ENCODE peak calls at places on chromosomes 12 and 14, in five cellular contexts. One of them, this sample, is unnamed.

GRCh38 chr14:73807439-73807838 is 44.2 kb upstream of the PTGR2 start:
- DNase-seq in stimulated activated CD8-positive, alpha-beta memory T cell treated with anti-CD3 and anti-CD28 coated beads, Interleukin-15, amount 100 ng/mL, for 24 hours: no peak
- DNase-seq in uterus: no peak
- DNase-seq in osteocyte: no peak
- DNase-seq in H7: no peak
- DNase-seq in this sample: no peak

GRCh38 chr12:12803186-12803585 is 10.0 kb upstream of the DDX47 start:
- DNase-seq in stimulated activated CD8-positive, alpha-beta memory T cell treated with anti-CD3 and anti-CD28 coated beads, Interleukin-15, amount 100 ng/mL, for 24 hours: no peak
- DNase-seq in uterus: peak
- DNase-seq in osteocyte: no peak
- DNase-seq in H7: no peak
- DNase-seq in this sample: peak

GRCh38 chr12:125403145-125403789 is 338.0 kb downstream of the AACS start:
- DNase-seq in stimulated activated CD8-positive, alpha-beta memory T cell treated with anti-CD3 and anti-CD28 coated beads, Interleukin-15, amount 100 ng/mL, for 24 hours: no peak
- DNase-seq in uterus: no peak
- DNase-seq in osteocyte: no peak
- DNase-seq in H7: peak
- DNase-seq in this sample: no peak

GRCh38 chr12:109432842-109433304 is 44.2 kb downstream of the KCTD10 start:
- DNase-seq in stimulated activated CD8-positive, alpha-beta memory T cell treated with anti-CD3 and anti-CD28 coated beads, Interleukin-15, amount 100 ng/mL, for 24 hours: peak
- DNase-seq in uterus: peak
- DNase-seq in osteocyte: peak
- DNase-seq in H7: peak
- DNase-seq in this sample: peak

GRCh38 chr12:95790912-95791849 is 617 bp upstream of the NTN4 start:
- DNase-seq in stimulated activated CD8-positive, alpha-beta memory T cell treated with anti-CD3 and anti-CD28 coated beads, Interleukin-15, amount 100 ng/mL, for 24 hours: no peak
- DNase-seq in uterus: no peak
- DNase-seq in osteocyte: peak
- DNase-seq in H7: peak
- DNase-seq in this sample: no peak

GRCh38 chr12:47190271-47190750 is 110.6 kb upstream of the AMIGO2 start:
- DNase-seq in stimulated activated CD8-positive, alpha-beta memory T cell treated with anti-CD3 and anti-CD28 coated beads, Interleukin-15, amount 100 ng/mL, for 24 hours: no peak
- DNase-seq in uterus: no peak
- DNase-seq in osteocyte: no peak
- DNase-seq in H7: no peak
- DNase-seq in this sample: no peak

GRCh38 chr14:103356151-103356766 is 22.2 kb downstream of the EIF5 start:
- DNase-seq in stimulated activated CD8-positive, alpha-beta memory T cell treated with anti-CD3 and anti-CD28 coated beads, Interleukin-15, amount 100 ng/mL, for 24 hours: no peak
- DNase-seq in uterus: no peak
- DNase-seq in osteocyte: no peak
- DNase-seq in H7: no peak
- DNase-seq in this sample: no peak

GRCh38 chr12:104006929-104007328 is 41.3 kb downstream of the TDG start:
- DNase-seq in stimulated activated CD8-positive, alpha-beta memory T cell treated with anti-CD3 and anti-CD28 coated beads, Interleukin-15, amount 100 ng/mL, for 24 hours: no peak
- DNase-seq in uterus: no peak
- DNase-seq in osteocyte: no peak
- DNase-seq in H7: no peak
- DNase-seq in this sample: no peak

GRCh38 chr12:47797432-47797831 is 22.3 kb downstream of the HDAC7 start:
- DNase-seq in stimulated activated CD8-positive, alpha-beta memory T cell treated with anti-CD3 and anti-CD28 coated beads, Interleukin-15, amount 100 ng/mL, for 24 hours: no peak
- DNase-seq in uterus: no peak
- DNase-seq in osteocyte: no peak
- DNase-seq in H7: peak
- DNase-seq in this sample: no peak

GRCh38 chr14:50139192-50139591 is 22.8 kb upstream of the VCPKMT start:
- DNase-seq in stimulated activated CD8-positive, alpha-beta memory T cell treated with anti-CD3 and anti-CD28 coated beads, Interleukin-15, amount 100 ng/mL, for 24 hours: no peak
- DNase-seq in uterus: no peak
- DNase-seq in osteocyte: no peak
- DNase-seq in H7: peak
- DNase-seq in this sample: no peak